ENCODE peak calls at places on chromosomes 12 and 14, in five cellular contexts. C, Q, M, Y and J are unnamed samples.

GRCh38 chr12:24902521-24903304 is 46.2 kb downstream of the BCAT1 start:
- DNase-seq in C (peak; percentile 63), Q (no peak), M (no peak), Y (peak; percentile 52), J (no peak)

GRCh38 chr12:32296541-32296940 is 102.8 kb upstream of the FGD4 start:
- DNase-seq in C (no peak), Q (no peak), M (no peak), Y (no peak), J (peak; percentile 79)

GRCh38 chr12:112998997-112999767 is 20.9 kb downstream of the OAS2 start:
- DNase-seq in C (no peak), Q (no peak), M (no peak), Y (no peak), J (no peak)

GRCh38 chr14:54127526-54127925 is 170.9 kb upstream of the BMP4 start:
- DNase-seq in C (no peak), Q (no peak), M (no peak), Y (no peak), J (no peak)

GRCh38 chr14:78863143-78863542 is 693.0 kb downstream of the NRXN3 start:
- DNase-seq in C (no peak), Q (no peak), M (no peak), Y (no peak), J (no peak)

GRCh38 chr14:38808734-38809455 is 294.1 kb downstream of the SEC23A start:
- DNase-seq in C (no peak), Q (no peak), M (peak; percentile 26), Y (peak; percentile 75), J (no peak)

GRCh38 chr12:125552223-125552747 is 487.1 kb downstream of the AACS start:
- DNase-seq in C (no peak), Q (no peak), M (no peak), Y (no peak), J (no peak)

GRCh38 chr12:75848961-75849360 is 182.6 kb downstream of the PHLDA1 start:
- DNase-seq in C (no peak), Q (no peak), M (no peak), Y (no peak), J (no peak)

GRCh38 chr14:99081156-99081765 is 190.7 kb downstream of the BCL11B start:
- DNase-seq in C (no peak), Q (no peak), M (no peak), Y (no peak), J (no peak)

GRCh38 chr12:129520736-129521135 is 383.1 kb downstream of the TMEM132D start:
- DNase-seq in C (no peak), Q (no peak), M (no peak), Y (no peak), J (peak; percentile 5)

GRCh38 chr12:10716704-10717315 is 6.3 kb downstream of the YBX3 start:
- DNase-seq in C (peak; percentile 60), Q (peak; percentile 67), M (peak; percentile 73), Y (peak; percentile 56), J (peak; percentile 82)

DNA sequence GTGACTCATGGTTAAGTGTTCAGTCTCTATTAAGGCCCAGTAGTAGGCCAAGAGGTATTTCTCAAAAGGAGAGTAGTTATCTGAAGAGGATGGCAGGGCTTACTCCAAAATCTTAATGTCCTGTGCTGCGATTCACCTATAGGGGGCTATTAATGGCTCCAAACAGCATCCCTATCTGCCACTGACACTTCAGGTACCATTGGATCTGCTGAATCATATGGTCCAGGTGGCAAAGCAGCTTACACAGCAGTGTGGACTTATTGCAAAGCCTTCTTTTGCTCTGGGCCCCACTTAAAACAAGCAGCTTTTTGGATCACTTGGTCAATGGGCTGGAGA is 60.8 kb upstream of the ATP2B1 start:
- DNase-seq in C (no peak), Q (no peak), M (no peak), Y (no peak), J (no peak)
- TF ChIP-seq CTCF in C (no peak), Q (no peak), M (no peak), Y (no peak), J (no peak)

GRCh38 chr12:41213107-41213506 is 25.0 kb downstream of the PDZRN4 start:
- DNase-seq in C (no peak), Q (no peak), M (no peak), Y (no peak), J (no peak)
- H3K4me3 ChIP-seq in C (no peak overlapping the region), Q (no peak overlapping the region), M (no peak overlapping the region), Y (no peak overlapping the region), J (no peak overlapping the region)

DNA sequence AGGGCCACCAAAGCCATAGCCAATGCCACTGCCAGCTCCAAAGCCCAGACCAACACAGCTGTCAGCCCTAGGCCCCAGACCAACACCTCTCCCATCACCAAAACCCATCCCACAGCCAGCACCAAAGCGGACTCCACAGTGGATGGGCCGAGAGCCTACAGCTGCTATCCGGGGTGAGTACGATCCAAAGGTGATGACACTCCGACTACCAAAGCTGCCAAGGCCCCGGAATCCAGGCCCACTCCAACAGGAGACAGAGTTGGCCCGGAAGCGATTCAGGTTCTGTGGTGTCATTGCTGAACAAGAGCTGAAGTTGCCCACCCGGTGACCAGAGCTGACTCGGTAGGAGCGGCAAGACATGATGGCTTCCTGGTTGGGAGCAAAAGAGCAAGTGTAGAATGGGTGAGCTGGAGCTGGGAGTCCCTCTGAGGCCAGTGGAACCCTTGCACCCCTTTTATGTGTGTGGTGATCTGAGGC is at the start of gene KRT84:
- DNase-seq in C (no peak), Q (no peak), M (no peak), Y (peak; percentile 20), J (no peak)
- H3K27me3 ChIP-seq in C (peaks cover 4% of the 10 kb centered on the region), Q (no peaks in the 10 kb centered on the region), M (peaks cover 4% of the 10 kb centered on the region), Y (no peaks in the 10 kb centered on the region), J (peaks cover 11% of the 10 kb centered on the region)

GRCh38 chr14:30708157-30708556 is 86.0 kb downstream of the SCFD1 start:
- DNase-seq in C (no peak), Q (no peak), M (no peak), Y (no peak), J (no peak)
- TF ChIP-seq CTCF in C (no peak), Q (no peak), M (no peak), Y (no peak), J (no peak)

DNA sequence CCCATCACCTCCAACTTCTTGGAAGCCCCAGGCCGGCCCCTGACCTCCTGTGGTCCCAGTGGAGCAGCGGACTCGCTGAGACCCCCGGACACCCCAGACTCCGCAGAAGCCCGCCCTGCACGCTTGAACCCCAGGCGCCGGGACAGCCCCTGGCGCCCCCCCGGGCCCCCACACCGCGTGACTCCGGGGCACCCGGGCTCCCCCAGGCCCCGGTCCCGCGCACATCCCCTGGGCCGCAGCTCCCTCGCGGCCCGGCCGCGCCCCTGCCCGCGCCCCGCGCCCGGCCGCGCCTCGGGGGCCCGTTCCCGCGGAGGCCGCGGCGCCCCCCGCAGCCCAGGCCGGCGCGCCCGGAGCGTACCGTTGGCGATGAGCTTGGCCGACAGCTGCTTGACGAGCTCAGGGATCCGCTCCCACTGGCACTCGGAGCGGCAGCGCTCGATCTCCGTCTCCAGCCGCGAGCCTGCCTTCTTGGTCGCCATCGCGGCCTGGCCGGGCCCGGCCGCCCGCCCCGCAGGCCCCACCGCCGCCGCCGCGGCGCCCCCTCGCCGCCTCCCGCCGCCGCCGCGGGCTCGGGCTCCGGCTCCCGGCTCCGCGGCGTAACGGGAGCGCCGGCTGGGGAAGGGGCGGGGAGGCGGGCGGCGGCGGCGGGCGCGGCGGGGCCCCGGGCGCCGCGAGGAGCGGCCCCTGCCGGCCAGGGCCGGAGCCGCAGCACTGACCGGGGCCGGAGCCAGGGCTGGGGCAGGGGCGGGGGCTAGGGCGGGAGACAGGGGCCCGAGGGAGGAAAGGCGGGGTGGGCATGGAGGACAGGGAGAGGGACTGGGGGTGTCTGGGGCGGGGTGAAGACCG is at the start of gene TTC7B:
- DNase-seq in C (peak; percentile 65), Q (peak; percentile 65), M (peak; percentile 51), Y (no peak), J (no peak)
- H3K4me3 ChIP-seq in C (peak within 1 kb of the TSS; percentile 60), Q (peak within 1 kb of the TSS; percentile 91), M (peak within 1 kb of the TSS; percentile 69), Y (peak within 1 kb of the TSS; percentile 28), J (peak within 1 kb of the TSS; percentile 78)

DNA sequence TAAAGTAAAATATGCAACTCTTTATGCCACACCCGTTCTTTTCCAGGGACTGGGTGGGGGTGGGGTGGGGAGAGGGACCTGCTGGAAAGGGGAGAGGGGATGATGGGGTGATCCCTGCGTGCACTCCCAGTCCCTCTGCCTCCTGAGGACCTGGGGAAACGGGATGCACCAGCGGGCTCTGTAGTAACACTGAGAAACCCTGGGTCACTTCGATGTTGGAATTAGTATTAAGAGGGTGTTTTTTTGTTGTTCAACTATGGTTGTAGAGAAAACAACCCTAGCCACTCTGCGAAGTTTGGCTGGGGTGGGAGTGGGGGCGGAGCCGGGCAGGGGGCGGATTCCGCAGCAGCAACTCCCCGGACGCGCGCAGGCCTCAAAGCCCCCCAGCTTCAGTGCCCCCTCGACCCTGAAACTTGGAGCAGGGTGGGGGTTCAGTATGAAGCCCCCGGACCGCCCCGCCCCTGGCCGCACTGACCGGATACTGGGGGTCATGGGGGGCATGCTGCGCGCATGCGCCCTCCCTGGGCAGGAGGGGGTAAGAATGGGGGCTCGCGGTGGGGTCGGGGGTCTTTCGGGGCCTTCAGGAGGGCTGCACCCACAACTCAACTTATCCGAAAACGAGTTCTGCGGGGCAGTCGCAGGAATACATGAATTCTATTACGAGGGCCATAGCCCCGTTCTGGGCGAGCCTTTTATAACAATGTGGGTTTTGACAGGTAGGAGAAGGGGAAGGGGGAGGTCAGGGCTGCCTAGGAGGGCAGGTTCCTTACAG is 1.3 kb upstream of the ARHGEF25 start:
- DNase-seq in C (no peak), Q (peak; percentile 68), M (no peak), Y (no peak), J (no peak)
- H3K27me3 ChIP-seq in C (peaks cover 18% of the 10 kb centered on the region), Q (peaks cover 56% of the 10 kb centered on the region), M (peaks cover 28% of the 10 kb centered on the region), Y (no peaks in the 10 kb centered on the region), J (peaks cover 22% of the 10 kb centered on the region)

GRCh38 chr14:106848330-106849121 is 1322.1 kb downstream of the TMEM121 start:
- DNase-seq in C (no peak), Q (no peak), M (no peak), Y (no peak), J (peak; percentile 57)
- TF ChIP-seq CTCF in C (no peak), Q (peak; percentile 12), M (no peak), Y (peak; percentile 20), J (peak; percentile 46)

GRCh38 chr12:94813314-94813713 is 163.0 kb upstream of the TMCC3 start:
- DNase-seq in C (no peak), Q (no peak), M (no peak), Y (no peak), J (no peak)

GRCh38 chr12:94818970-94819369 is 168.6 kb upstream of the TMCC3 start:
- DNase-seq in C (no peak), Q (no peak), M (no peak), Y (no peak), J (no peak)

GRCh38 chr12:94815450-94815849 is 165.1 kb upstream of the TMCC3 start:
- DNase-seq in C (no peak), Q (no peak), M (no peak), Y (no peak), J (no peak)

GRCh38 chr12:94817695-94818075 is 167.3 kb upstream of the TMCC3 start:
- DNase-seq in C (no peak), Q (no peak), M (no peak), Y (no peak), J (no peak)

DNA sequence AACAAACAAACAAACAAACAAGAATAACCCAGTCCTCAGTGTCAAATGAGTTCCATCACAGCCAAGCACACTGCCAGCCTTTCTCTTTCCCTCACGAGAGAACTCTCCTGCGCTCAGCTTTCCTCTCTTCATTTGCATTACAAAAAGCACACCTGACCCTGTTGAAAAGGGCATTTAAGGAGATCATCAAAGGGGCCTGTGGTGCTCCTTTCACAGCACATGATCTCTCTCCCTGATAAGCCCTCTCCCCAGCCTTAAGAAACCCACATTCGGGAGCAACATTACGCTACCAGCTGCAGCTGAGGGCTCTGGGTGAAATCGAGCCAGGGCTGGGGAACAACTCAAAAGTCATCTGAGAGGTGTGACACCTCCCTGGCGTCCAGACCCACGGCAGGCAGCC is 165.6 kb upstream of the TMCC3 start:
- DNase-seq in C (no peak), Q (no peak), M (no peak), Y (no peak), J (no peak)
- H3K4me3 ChIP-seq in C (no peak overlapping the region), Q (no peak overlapping the region), M (no peak overlapping the region), Y (no peak overlapping the region), J (no peak overlapping the region)